ENCODE peak calls at places on chromosomes 5 and 9, in seven cellular contexts. Z, V, U, D, T, W and L are unnamed samples.

GRCh38 chr9:78962186-78962585 is 609.6 kb upstream of the TLE4 start:
- DNase-seq in V (no peak), W (no peak), Z (no peak), D (no peak), U (no peak), T (no peak), L (no peak)

GRCh38 chr5:164186550-164186949 is 681.1 kb downstream of the MAT2B start:
- DNase-seq in D (no peak), Z (no peak), W (no peak), V (no peak), U (no peak), T (no peak), L (no peak)

GRCh38 chr5:122150128-122150685 is 20.9 kb downstream of the ZNF474 start:
- DNase-seq in W (no peak), D (no peak), T (no peak), V (no peak), U (no peak), Z (no peak), L (peak; percentile 69)

GRCh38 chr9:132042324-132042723 is 37.3 kb downstream of the MED27 start:
- DNase-seq in U (no peak), W (peak; percentile 87), Z (no peak), D (no peak), V (peak; percentile 98), T (no peak), L (peak; percentile 96)

GRCh38 chr9:5418481-5418880 is 19.2 kb downstream of the PLGRKT start:
- DNase-seq in D (no peak), T (no peak), U (no peak), W (no peak), Z (no peak), V (no peak), L (no peak)

GRCh38 chr9:16720386-16720785 is 150.1 kb downstream of the BNC2 start:
- DNase-seq in U (no peak), T (no peak), W (no peak), V (peak; percentile 87), D (no peak), Z (no peak), L (no peak)

GRCh38 chr5:127757576-127757975 is 54.4 kb downstream of the CCDC192 start:
- DNase-seq in T (peak; percentile 10), U (no peak), D (no peak), V (peak; percentile 64), Z (no peak), W (peak; percentile 49), L (peak; percentile 66)

GRCh38 chr9:28671000-28671399 is 1097.7 kb upstream of the C9orf72 start:
- DNase-seq in W (no peak), D (no peak), T (no peak), V (no peak), U (no peak), Z (no peak), L (no peak)

GRCh38 chr9:136695435-136695895 is 8.2 kb upstream of the AGPAT2 start:
- DNase-seq in U (no peak), Z (no peak), V (no peak), W (no peak), T (no peak), D (no peak), L (no peak)

GRCh38 chr5:135483254-135483653 is 31.1 kb upstream of the TIFAB start:
- DNase-seq in T (no peak), Z (no peak), V (no peak), W (no peak), U (no peak), D (no peak), L (no peak)

GRCh38 chr9:2459756-2460155 is 161.8 kb upstream of the VLDLR start:
- DNase-seq in U (no peak), D (no peak), V (no peak), W (no peak), Z (no peak), T (no peak), L (no peak)

GRCh38 chr9:130365323-130365721 is 79.4 kb upstream of the ASS1 start:
- DNase-seq in Z (no peak), T (no peak), U (no peak), W (no peak), V (no peak), D (no peak), L (no peak)

GRCh38 chr5:149175346-149176113 is 34.2 kb downstream of the ABLIM3 start:
- DNase-seq in D (peak; percentile 78), Z (no peak), U (no peak), V (peak; percentile 43), T (no peak), W (no peak), L (peak; percentile 60)

GRCh38 chr9:116749176-116749575 is 62.1 kb downstream of the TRIM32 start:
- DNase-seq in V (no peak), W (no peak), Z (no peak), T (no peak), D (no peak), U (no peak), L (no peak)

GRCh38 chr9:135749171-135750045 is 47.4 kb downstream of the KCNT1 start:
- DNase-seq in U (no peak), D (no peak), T (no peak), W (no peak), V (no peak), Z (no peak), L (no peak)

GRCh38 chr9:94156549-94157407 is 72.5 kb downstream of the PTPDC1 start:
- DNase-seq in D (peak; percentile 55), U (no peak), W (no peak), Z (no peak), T (no peak), V (peak; percentile 81), L (peak; percentile 51)

GRCh38 chr5:157148734-157149615 is 6.3 kb upstream of the MED7 start:
- DNase-seq in W (peak; percentile 46), D (peak; percentile 39), Z (peak; percentile 52), U (peak; percentile 80), T (peak; percentile 78), V (peak; percentile 69), L (peak; percentile 67)

GRCh38 chr5:77129386-77129785 is 42.3 kb upstream of the ZBED3 start:
- DNase-seq in W (peak; percentile 3), V (peak; percentile 39), U (no peak), Z (no peak), D (peak; percentile 37), T (peak; percentile 24), L (peak; percentile 4)

GRCh38 chr5:68545636-68546325 is 330.2 kb downstream of the PIK3R1 start:
- DNase-seq in Z (no peak), T (no peak), U (no peak), D (no peak), V (no peak), W (no peak), L (no peak)

GRCh38 chr5:39657943-39658342 is 233.2 kb upstream of the DAB2 start:
- DNase-seq in W (no peak), U (no peak), V (peak; percentile 13), Z (no peak), T (no peak), D (no peak), L (no peak)

GRCh38 chr5:35166043-35166442 is 64.2 kb downstream of the PRLR start:
- DNase-seq in W (no peak), D (no peak), T (no peak), V (no peak), U (no peak), Z (no peak), L (no peak)

GRCh38 chr9:3045153-3045552 is 201.3 kb upstream of the PUM3 start:
- DNase-seq in D (no peak), V (no peak), W (no peak), U (no peak), Z (no peak), T (no peak), L (no peak)

GRCh38 chr5:114360816-114361723 is 800 bp upstream of the KCNN2 start:
- DNase-seq in T (no peak), Z (no peak), U (no peak), V (no peak), D (peak; percentile 16), W (peak; percentile 27), L (no peak)

GRCh38 chr5:151758141-151758429 is 346 bp downstream of the ATOX1 start:
- DNase-seq in D (no peak), T (no peak), W (no peak), Z (no peak), V (no peak), U (no peak), L (no peak)

GRCh38 chr9:137077758-137078693 is 709 bp downstream of the UAP1L1 start:
- DNase-seq in Z (no peak), W (no peak), T (peak; percentile 42), V (no peak), D (peak; percentile 26), U (no peak), L (no peak)

GRCh38 chr9:16442622-16443021 is 427.8 kb downstream of the BNC2 start:
- DNase-seq in W (no peak), U (no peak), D (peak; percentile 52), Z (no peak), T (no peak), V (peak; percentile 72), L (peak; percentile 17)

GRCh38 chr5:405421-405820 is 37.6 kb upstream of the EXOC3 start:
- DNase-seq in U (no peak), D (no peak), W (no peak), Z (no peak), T (no peak), V (no peak), L (no peak)

GRCh38 chr9:26413625-26414024 is 479.0 kb downstream of the CAAP1 start:
- DNase-seq in V (no peak), U (no peak), W (no peak), T (no peak), D (no peak), Z (no peak), L (no peak)

GRCh38 chr5:139708877-139709586 is 60.9 kb downstream of the CXXC5 start:
- DNase-seq in T (no peak), Z (no peak), D (peak; percentile 73), V (peak; percentile 80), W (no peak), U (no peak), L (peak; percentile 76)

GRCh38 chr9:98786750-98787510 is 9.4 kb downstream of the ANKS6 start:
- DNase-seq in W (no peak), U (no peak), T (no peak), V (no peak), Z (no peak), D (no peak), L (no peak)

GRCh38 chr9:124078641-124079040 is 67.1 kb downstream of the LHX2 start:
- DNase-seq in D (no peak), T (no peak), W (no peak), V (peak; percentile 52), U (no peak), Z (no peak), L (peak; percentile 89)

GRCh38 chr5:19713740-19714139 is 274.3 kb downstream of the CDH18 start:
- DNase-seq in D (no peak), W (no peak), U (no peak), V (no peak), T (no peak), Z (no peak), L (no peak)